ENCODE peak calls at places on chromosomes 7 and 10, in nine cellular contexts. One of them, this sample, is unnamed.

GRCh38 chr10:48353246-48353645 is 46.8 kb downstream of the MAPK8 start:
- DNase-seq in KBM-7: no peak
- DNase-seq in HEK293T: no peak
- DNase-seq in cardiac muscle cell: no peak
- DNase-seq in AG08396: no peak
- DNase-seq in anterior cingulate cortex: no peak
- DNase-seq in substantia nigra: no peak
- DNase-seq in ovary: no peak
- DNase-seq in WTC11: no peak
- DNase-seq in this sample: no peak

GRCh38 chr10:87818505-87819273 is 663 bp upstream of the ATAD1 start:
- DNase-seq in KBM-7: no peak
- DNase-seq in HEK293T: peak
- DNase-seq in cardiac muscle cell: peak
- DNase-seq in AG08396: peak
- DNase-seq in anterior cingulate cortex: peak
- DNase-seq in substantia nigra: no peak
- DNase-seq in ovary: no peak
- DNase-seq in WTC11: no peak
- DNase-seq in this sample: peak

GRCh38 chr10:85857305-85857704 is 509.3 kb downstream of the GRID1 start:
- DNase-seq in KBM-7: no peak
- DNase-seq in HEK293T: no peak
- DNase-seq in cardiac muscle cell: no peak
- DNase-seq in AG08396: no peak
- DNase-seq in anterior cingulate cortex: no peak
- DNase-seq in substantia nigra: no peak
- DNase-seq in ovary: no peak
- DNase-seq in WTC11: no peak
- DNase-seq in this sample: no peak

GRCh38 chr7:25887795-25888559 is 264.0 kb upstream of the NFE2L3 start:
- DNase-seq in KBM-7: no peak
- DNase-seq in HEK293T: no peak
- DNase-seq in cardiac muscle cell: no peak
- DNase-seq in AG08396: no peak
- DNase-seq in anterior cingulate cortex: no peak
- DNase-seq in substantia nigra: no peak
- DNase-seq in ovary: no peak
- DNase-seq in WTC11: no peak
- DNase-seq in this sample: no peak

GRCh38 chr10:84499846-84500245 is 171.5 kb downstream of the CCSER2 start:
- DNase-seq in KBM-7: peak
- DNase-seq in HEK293T: no peak
- DNase-seq in cardiac muscle cell: no peak
- DNase-seq in AG08396: no peak
- DNase-seq in anterior cingulate cortex: no peak
- DNase-seq in substantia nigra: no peak
- DNase-seq in ovary: no peak
- DNase-seq in WTC11: peak
- DNase-seq in this sample: no peak

GRCh38 chr10:12191715-12192114 is 4.0 kb downstream of the NUDT5 start:
- DNase-seq in KBM-7: no peak
- DNase-seq in HEK293T: no peak
- DNase-seq in cardiac muscle cell: peak
- DNase-seq in AG08396: no peak
- DNase-seq in anterior cingulate cortex: no peak
- DNase-seq in substantia nigra: no peak
- DNase-seq in ovary: no peak
- DNase-seq in WTC11: no peak
- DNase-seq in this sample: no peak

GRCh38 chr7:72265071-72265470 is 147.1 kb downstream of the CALN1 start:
- DNase-seq in KBM-7: no peak
- DNase-seq in HEK293T: no peak
- DNase-seq in cardiac muscle cell: no peak
- DNase-seq in AG08396: no peak
- DNase-seq in anterior cingulate cortex: no peak
- DNase-seq in substantia nigra: no peak
- DNase-seq in ovary: no peak
- DNase-seq in WTC11: no peak
- DNase-seq in this sample: no peak

GRCh38 chr7:91264924-91265681 is 870 bp downstream of the FZD1 start:
- DNase-seq in KBM-7: peak
- DNase-seq in HEK293T: peak
- DNase-seq in cardiac muscle cell: peak
- DNase-seq in AG08396: peak
- DNase-seq in anterior cingulate cortex: no peak
- DNase-seq in substantia nigra: no peak
- DNase-seq in ovary: peak
- DNase-seq in WTC11: peak
- DNase-seq in this sample: no peak

GRCh38 chr7:150848561-150849115 is 3.7 kb upstream of the AOC1 start:
- DNase-seq in KBM-7: no peak
- DNase-seq in HEK293T: no peak
- DNase-seq in cardiac muscle cell: no peak
- DNase-seq in AG08396: no peak
- DNase-seq in anterior cingulate cortex: no peak
- DNase-seq in substantia nigra: no peak
- DNase-seq in ovary: no peak
- DNase-seq in WTC11: no peak
- DNase-seq in this sample: no peak

GRCh38 chr10:101071266-101071884 is 9.6 kb downstream of the KAZALD1 start:
- DNase-seq in KBM-7: peak
- DNase-seq in HEK293T: no peak
- DNase-seq in cardiac muscle cell: peak
- DNase-seq in AG08396: no peak
- DNase-seq in anterior cingulate cortex: no peak
- DNase-seq in substantia nigra: no peak
- DNase-seq in ovary: no peak
- DNase-seq in WTC11: no peak
- DNase-seq in this sample: peak

GRCh38 chr10:17906002-17906401 is 45.7 kb upstream of the SLC39A12 start:
- DNase-seq in KBM-7: no peak
- DNase-seq in HEK293T: no peak
- DNase-seq in cardiac muscle cell: no peak
- DNase-seq in AG08396: no peak
- DNase-seq in anterior cingulate cortex: no peak
- DNase-seq in substantia nigra: no peak
- DNase-seq in ovary: no peak
- DNase-seq in WTC11: no peak
- DNase-seq in this sample: peak

GRCh38 chr10:103480521-103480920 is 1.5 kb upstream of the CALHM3 start:
- DNase-seq in KBM-7: no peak
- DNase-seq in HEK293T: no peak
- DNase-seq in cardiac muscle cell: peak
- DNase-seq in AG08396: peak
- DNase-seq in anterior cingulate cortex: no peak
- DNase-seq in substantia nigra: no peak
- DNase-seq in ovary: no peak
- DNase-seq in WTC11: no peak
- DNase-seq in this sample: no peak

GRCh38 chr7:47435889-47436312 is 146.0 kb downstream of the TNS3 start:
- DNase-seq in KBM-7: peak
- DNase-seq in HEK293T: peak
- DNase-seq in cardiac muscle cell: peak
- DNase-seq in AG08396: peak
- DNase-seq in anterior cingulate cortex: peak
- DNase-seq in substantia nigra: peak
- DNase-seq in ovary: peak
- DNase-seq in WTC11: peak
- DNase-seq in this sample: peak

GRCh38 chr10:15201589-15202300 is 33.3 kb upstream of the NMT2 start:
- DNase-seq in KBM-7: no peak
- DNase-seq in HEK293T: no peak
- DNase-seq in cardiac muscle cell: peak
- DNase-seq in AG08396: peak
- DNase-seq in anterior cingulate cortex: no peak
- DNase-seq in substantia nigra: no peak
- DNase-seq in ovary: no peak
- DNase-seq in WTC11: no peak
- DNase-seq in this sample: no peak

GRCh38 chr7:48255046-48255445 is 83.8 kb downstream of the ABCA13 start:
- DNase-seq in KBM-7: no peak
- DNase-seq in HEK293T: no peak
- DNase-seq in cardiac muscle cell: peak
- DNase-seq in AG08396: peak
- DNase-seq in anterior cingulate cortex: no peak
- DNase-seq in substantia nigra: no peak
- DNase-seq in ovary: no peak
- DNase-seq in WTC11: no peak
- DNase-seq in this sample: no peak

GRCh38 chr7:140033036-140033435 is 29.7 kb downstream of the PARP12 start:
- DNase-seq in KBM-7: no peak
- DNase-seq in HEK293T: no peak
- DNase-seq in cardiac muscle cell: no peak
- DNase-seq in AG08396: no peak
- DNase-seq in anterior cingulate cortex: no peak
- DNase-seq in substantia nigra: no peak
- DNase-seq in ovary: no peak
- DNase-seq in WTC11: no peak
- DNase-seq in this sample: no peak